ENCODE peak calls at places on chromosomes 3 and 15, in ten cellular contexts. T is HCT116, E is spleen, F is transverse colon, R is breast epithelium, N is stomach, I is Panc1, W is sigmoid colon, B is K562, X is upper lobe of left lung. U is an unnamed sample.
A peak's percentile ranks its signal among the peaks of the same experiment; 100 is the strongest.

GRCh38 chr3:172708905-172709775 is 1.7 kb downstream of the NCEH1 start:
- DNase-seq in T (no peak), E (no peak), F (peak; percentile 23), R (no peak), N (no peak), I (no peak), W (no peak), B (no peak), X (no peak), U (no peak)

GRCh38 chr15:40941078-40941527 is 12.0 kb downstream of the DLL4 start:
- DNase-seq in T (no peak), E (no peak), F (no peak), R (no peak), N (no peak), I (no peak), W (no peak), B (no peak), X (no peak), U (no peak)

GRCh38 chr3:87333393-87333892 is 57.1 kb upstream of the POU1F1 start:
- DNase-seq in T (peak; percentile 79), E (no peak), F (no peak), R (no peak), N (no peak), I (peak; percentile 89), W (no peak), B (no peak), X (no peak), U (no peak)

GRCh38 chr15:37877851-37878577 is 56.4 kb upstream of the TMCO5A start:
- DNase-seq in T (peak; percentile 12), E (no peak), F (no peak), R (no peak), N (no peak), I (no peak), W (no peak), B (no peak), X (no peak), U (no peak)

GRCh38 chr3:30770387-30770786 is 124.1 kb downstream of the GADL1 start:
- DNase-seq in T (peak; percentile 66), E (no peak), F (peak; percentile 15), R (no peak), N (no peak), I (no peak), W (no peak), B (no peak), X (peak; percentile 21), U (no peak)

GRCh38 chr15:65310431-65311137 is 6.1 kb downstream of the RNU5B-1 start:
- DNase-seq in T (no peak), E (peak; percentile 32), F (no peak), R (no peak), N (no peak), I (no peak), W (no peak), B (no peak), X (no peak), U (no peak)

GRCh38 chr3:139325551-139325950 is 18.3 kb upstream of the MRPS22 start:
- DNase-seq in T (no peak), E (no peak), F (no peak), R (no peak), N (no peak), I (no peak), W (no peak), B (no peak), X (no peak), U (no peak)

GRCh38 chr15:50049871-50050270 is 69.2 kb downstream of the ATP8B4 start:
- DNase-seq in T (no peak), E (no peak), F (no peak), R (no peak), N (no peak), I (no peak), W (no peak), B (no peak), X (no peak), U (no peak)

GRCh38 chr3:144039661-144040060 is 68.0 kb downstream of the DIPK2A start:
- DNase-seq in T (no peak), E (no peak), F (no peak), R (no peak), N (no peak), I (no peak), W (no peak), B (no peak), X (no peak), U (no peak)

GRCh38 chr3:66297260-66297863 is 76.6 kb downstream of the SLC25A26 start:
- DNase-seq in T (no peak), E (no peak), F (no peak), R (no peak), N (no peak), I (no peak), W (no peak), B (no peak), X (no peak), U (no peak)

GRCh38 chr3:94413721-94414106 is 350.9 kb downstream of the NSUN3 start:
- DNase-seq in T (no peak), E (no peak), F (no peak), R (no peak), N (no peak), I (no peak), W (no peak), B (no peak), X (no peak), U (no peak)

GRCh38 chr3:49805884-49806701 is 3.0 kb downstream of the INKA1 start:
- DNase-seq in T (no peak), E (peak; percentile 89), F (peak; percentile 44), R (no peak), N (no peak), I (no peak), W (peak; percentile 70), B (peak; percentile 67), X (peak; percentile 36), U (no peak)

GRCh38 chr3:49804141-49805041 is 1.3 kb downstream of the INKA1 start:
- DNase-seq in T (no peak), E (peak; percentile 88), F (no peak), R (no peak), N (no peak), I (no peak), W (no peak), B (no peak), X (no peak), U (no peak)

GRCh38 chr3:49806838-49807237 is 3.8 kb downstream of the INKA1 start:
- DNase-seq in T (no peak), E (no peak), F (no peak), R (no peak), N (no peak), I (no peak), W (no peak), B (no peak), X (no peak), U (no peak)

GRCh38 chr3:49805367-49805782 is 2.3 kb downstream of the INKA1 start:
- DNase-seq in T (no peak), E (peak; percentile 89), F (peak; percentile 50), R (peak; percentile 74), N (peak; percentile 83), I (no peak), W (peak; percentile 94), B (no peak), X (peak; percentile 42), U (no peak)

DNA sequence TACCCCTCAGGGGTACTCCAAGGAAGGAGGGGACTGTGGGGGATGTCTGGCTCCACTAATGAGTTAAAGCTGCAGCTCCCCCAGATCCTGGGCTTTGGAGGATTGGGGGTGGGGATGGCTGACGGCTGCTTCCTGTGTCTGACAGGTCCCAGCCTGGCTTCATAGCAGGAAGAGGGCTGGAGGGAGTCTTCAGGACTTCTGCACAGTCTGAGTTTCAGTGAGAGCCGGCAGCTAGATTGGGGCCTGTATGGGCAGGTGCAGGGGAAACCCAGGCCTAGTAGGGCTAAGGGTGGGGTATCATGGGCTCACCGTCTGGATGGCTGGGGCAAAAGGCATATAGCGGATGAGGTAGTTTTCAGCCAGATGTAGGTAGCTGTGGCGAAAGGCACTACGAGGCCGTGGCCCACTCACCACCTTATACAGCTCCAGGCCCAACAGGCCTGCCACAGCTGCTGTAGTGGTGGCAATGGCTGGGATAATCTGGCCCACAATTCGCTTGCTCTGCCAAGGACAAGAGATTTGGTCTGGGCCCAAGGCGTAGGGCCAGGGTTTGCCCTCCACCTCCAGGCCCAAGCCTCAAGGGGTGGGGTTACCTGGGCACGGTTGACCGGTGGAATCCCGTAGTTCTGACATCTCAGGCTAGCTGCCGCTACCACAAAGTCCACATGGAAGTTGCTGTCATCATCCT is 4.5 kb downstream of the INKA1 start:
- DNase-seq in T (no peak), E (no peak), F (no peak), R (no peak), N (no peak), I (no peak), W (no peak), B (no peak), X (no peak), U (no peak)
- TF ChIP-seq POLR2AphosphoS5 in T (no peak), E (peak; percentile 56), F (no peak), R (no peak), N (no peak), I (no peak), W (no peak), B (no peak), X (no peak), U (no peak)

DNA sequence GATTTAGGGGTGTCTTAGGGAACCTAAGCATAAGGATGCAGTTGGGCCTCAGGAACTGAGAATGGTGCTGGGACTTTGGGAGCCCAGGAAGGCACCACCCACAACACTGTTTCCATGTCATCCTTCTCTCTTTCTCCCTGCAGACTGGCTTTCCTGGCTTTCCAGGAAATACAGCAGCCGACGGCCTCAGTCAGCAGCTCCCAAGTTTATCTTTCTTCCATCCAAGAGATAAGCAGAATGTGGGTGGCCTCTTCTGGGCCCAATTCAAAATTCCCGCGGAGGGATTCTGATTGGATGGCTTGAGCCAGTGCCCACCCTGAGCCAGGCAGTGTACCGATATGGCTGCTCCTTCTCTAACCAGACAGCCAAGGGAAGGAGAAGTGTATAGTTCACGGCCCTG is 4.5 kb upstream of the CLN6 start:
- DNase-seq in T (no peak), E (no peak), F (no peak), R (no peak), N (peak; percentile 23), I (no peak), W (no peak), B (no peak), X (no peak), U (peak; percentile 62)
- H3K4me1 ChIP-seq in T (peaks cover 16% of the 10 kb centered on the region), E (peaks cover 18% of the 10 kb centered on the region), F (peaks cover 31% of the 10 kb centered on the region), R (no peaks in the 10 kb centered on the region), N (peaks cover 31% of the 10 kb centered on the region), I (peaks cover 6% of the 10 kb centered on the region), W (peaks cover 7% of the 10 kb centered on the region), B (peaks cover 26% of the 10 kb centered on the region), X (peaks cover 4% of the 10 kb centered on the region), U (peaks cover 11% of the 10 kb centered on the region)

DNA sequence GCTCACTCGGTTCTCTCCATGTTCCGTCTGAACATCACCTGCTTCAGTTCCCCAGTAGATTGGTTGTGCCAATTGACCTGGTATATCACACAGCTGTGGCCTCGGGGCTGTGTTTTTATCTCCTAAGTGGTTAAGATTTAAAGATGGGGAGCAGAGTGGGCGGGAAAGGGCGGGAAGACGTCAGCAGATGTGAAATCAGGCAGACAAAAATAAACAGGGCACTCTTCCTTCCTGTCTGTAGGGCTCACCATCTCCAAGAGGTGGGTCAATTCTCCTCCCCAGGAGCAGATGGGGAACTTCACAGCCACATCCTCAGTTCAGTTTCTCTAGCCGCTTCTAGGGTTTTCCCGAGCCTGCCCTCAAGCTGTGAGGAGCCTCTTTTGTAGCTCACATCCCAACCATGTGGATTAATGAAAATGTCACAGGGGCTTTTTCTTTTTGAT is 26.8 kb upstream of the LIMD1 start:
- DNase-seq in T (no peak), E (no peak), F (peak; percentile 36), R (no peak), N (no peak), I (no peak), W (peak; percentile 59), B (no peak), X (no peak), U (no peak)
- TF ChIP-seq POLR2AphosphoS5 in T (no peak), E (no peak), F (no peak), R (no peak), N (no peak), I (no peak), W (no peak), B (no peak), X (peak; percentile 37), U (no peak)

GRCh38 chr3:16071246-16071645 is 103.2 kb upstream of the GALNT15 start:
- DNase-seq in T (no peak), E (no peak), F (no peak), R (no peak), N (no peak), I (no peak), W (no peak), B (no peak), X (no peak), U (no peak)
- H3K4me1 ChIP-seq in T (peaks cover 23% of the 10 kb centered on the region), E (no peaks in the 10 kb centered on the region), F (no peaks in the 10 kb centered on the region), R (peaks cover 5% of the 10 kb centered on the region), N (peaks cover 8% of the 10 kb centered on the region), I (peaks cover 27% of the 10 kb centered on the region), W (peaks cover 11% of the 10 kb centered on the region), B (no peaks in the 10 kb centered on the region), X (peaks cover 5% of the 10 kb centered on the region), U (peaks cover 9% of the 10 kb centered on the region)